ENCODE peak calls at places on chromosomes 16 and 17, in ten cellular contexts. One of them, this sample, is unnamed.

GRCh38 chr17:82697808-82698064 is 762 bp downstream of the RAB40B start:
- DNase-seq in heart left ventricle: no peak
- DNase-seq in GM12878: no peak
- DNase-seq in WERI-Rb-1: no peak
- DNase-seq in pancreas: no peak
- DNase-seq in bronchial epithelial cell: no peak
- DNase-seq in tibial nerve: no peak
- DNase-seq in ascending aorta: no peak
- DNase-seq in aorta: no peak
- DNase-seq in brain microvascular endothelial cell: no peak
- DNase-seq in this sample: no peak

GRCh38 chr17:4584835-4585187 is 482 bp downstream of the SMTNL2 start:
- DNase-seq in aorta: peak; percentile 70
- DNase-seq in ascending aorta: no peak
- DNase-seq in bronchial epithelial cell: no peak
- DNase-seq in heart left ventricle: no peak
- DNase-seq in brain microvascular endothelial cell: no peak
- DNase-seq in pancreas: no peak
- DNase-seq in tibial nerve: no peak
- DNase-seq in GM12878: no peak
- DNase-seq in WERI-Rb-1: peak; percentile 33
- DNase-seq in this sample: no peak

GRCh38 chr17:8753976-8754440 is 4.3 kb downstream of the SPDYE4 start:
- DNase-seq in pancreas: no peak
- DNase-seq in ascending aorta: no peak
- DNase-seq in tibial nerve: no peak
- DNase-seq in bronchial epithelial cell: peak; percentile 40
- DNase-seq in heart left ventricle: no peak
- DNase-seq in aorta: no peak
- DNase-seq in brain microvascular endothelial cell: peak; percentile 22
- DNase-seq in GM12878: no peak
- DNase-seq in WERI-Rb-1: no peak
- DNase-seq in this sample: no peak

GRCh38 chr16:87757841-87758426 is 7.9 kb downstream of the KLHDC4 start:
- DNase-seq in heart left ventricle: no peak
- DNase-seq in GM12878: no peak
- DNase-seq in aorta: no peak
- DNase-seq in WERI-Rb-1: no peak
- DNase-seq in tibial nerve: no peak
- DNase-seq in ascending aorta: no peak
- DNase-seq in brain microvascular endothelial cell: peak; percentile 8
- DNase-seq in bronchial epithelial cell: peak; percentile 60
- DNase-seq in pancreas: no peak
- DNase-seq in this sample: no peak

GRCh38 chr17:32451879-32452278 is 7.6 kb downstream of the PSMD11 start:
- DNase-seq in WERI-Rb-1: no peak
- DNase-seq in pancreas: no peak
- DNase-seq in heart left ventricle: no peak
- DNase-seq in brain microvascular endothelial cell: no peak
- DNase-seq in ascending aorta: no peak
- DNase-seq in bronchial epithelial cell: no peak
- DNase-seq in aorta: no peak
- DNase-seq in tibial nerve: no peak
- DNase-seq in GM12878: no peak
- DNase-seq in this sample: no peak

GRCh38 chr16:46926470-46927225 is 42.5 kb downstream of the GPT2 start:
- DNase-seq in heart left ventricle: no peak
- DNase-seq in bronchial epithelial cell: no peak
- DNase-seq in tibial nerve: no peak
- DNase-seq in WERI-Rb-1: no peak
- DNase-seq in brain microvascular endothelial cell: no peak
- DNase-seq in pancreas: no peak
- DNase-seq in ascending aorta: no peak
- DNase-seq in aorta: no peak
- DNase-seq in GM12878: no peak
- DNase-seq in this sample: no peak

GRCh38 chr16:81265658-81266451 is 27.4 kb downstream of the BCO1 start:
- DNase-seq in bronchial epithelial cell: no peak
- DNase-seq in brain microvascular endothelial cell: no peak
- DNase-seq in WERI-Rb-1: no peak
- DNase-seq in aorta: peak; percentile 82
- DNase-seq in heart left ventricle: peak; percentile 84
- DNase-seq in tibial nerve: peak; percentile 54
- DNase-seq in GM12878: no peak
- DNase-seq in ascending aorta: no peak
- DNase-seq in pancreas: peak; percentile 9
- DNase-seq in this sample: peak; percentile 54

GRCh38 chr17:11899494-11899893 is 97.8 kb downstream of the ZNF18 start:
- DNase-seq in heart left ventricle: no peak
- DNase-seq in aorta: no peak
- DNase-seq in brain microvascular endothelial cell: no peak
- DNase-seq in bronchial epithelial cell: no peak
- DNase-seq in ascending aorta: no peak
- DNase-seq in tibial nerve: no peak
- DNase-seq in WERI-Rb-1: peak; percentile 67
- DNase-seq in pancreas: no peak
- DNase-seq in GM12878: no peak
- DNase-seq in this sample: no peak

GRCh38 chr16:58235663-58236062 is 37.8 kb upstream of the CSNK2A2 start:
- DNase-seq in pancreas: no peak
- DNase-seq in GM12878: no peak
- DNase-seq in WERI-Rb-1: no peak
- DNase-seq in heart left ventricle: no peak
- DNase-seq in tibial nerve: no peak
- DNase-seq in bronchial epithelial cell: no peak
- DNase-seq in aorta: no peak
- DNase-seq in brain microvascular endothelial cell: no peak
- DNase-seq in ascending aorta: no peak
- DNase-seq in this sample: no peak

GRCh38 chr16:58236231-58236690 is 38.4 kb upstream of the CSNK2A2 start:
- DNase-seq in heart left ventricle: peak; percentile 65
- DNase-seq in brain microvascular endothelial cell: peak; percentile 63
- DNase-seq in pancreas: peak; percentile 64
- DNase-seq in GM12878: no peak
- DNase-seq in tibial nerve: peak; percentile 24
- DNase-seq in WERI-Rb-1: peak; percentile 90
- DNase-seq in bronchial epithelial cell: peak; percentile 68
- DNase-seq in ascending aorta: peak; percentile 75
- DNase-seq in aorta: peak; percentile 84
- DNase-seq in this sample: peak; percentile 83

GRCh38 chr16:58234831-58235595 is 37.1 kb upstream of the CSNK2A2 start:
- DNase-seq in bronchial epithelial cell: no peak
- DNase-seq in WERI-Rb-1: no peak
- DNase-seq in brain microvascular endothelial cell: no peak
- DNase-seq in aorta: no peak
- DNase-seq in pancreas: no peak
- DNase-seq in tibial nerve: no peak
- DNase-seq in heart left ventricle: no peak
- DNase-seq in GM12878: no peak
- DNase-seq in ascending aorta: no peak
- DNase-seq in this sample: no peak

DNA sequence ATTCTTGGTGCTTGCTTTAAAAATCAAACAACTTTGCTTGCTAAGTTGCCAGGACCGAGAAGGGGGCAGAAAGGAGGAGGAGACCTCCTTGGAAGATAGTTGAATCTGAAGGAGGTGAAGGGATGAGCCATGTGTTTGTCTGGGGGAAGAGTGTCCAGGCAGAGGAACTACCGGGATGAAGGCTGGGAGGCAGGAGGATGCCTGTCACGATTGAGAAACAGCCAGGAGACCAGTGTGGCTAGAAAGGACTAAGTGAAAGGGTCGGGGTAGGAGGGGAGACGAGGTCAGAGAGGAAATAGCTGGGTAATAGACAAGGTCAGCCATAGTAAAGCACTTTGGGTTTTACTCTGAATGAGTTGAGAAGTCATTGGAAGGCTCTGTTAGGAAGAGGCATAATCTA is 38.9 kb upstream of the CSNK2A2 start:
- DNase-seq in brain microvascular endothelial cell: no peak
- DNase-seq in GM12878: no peak
- DNase-seq in WERI-Rb-1: no peak
- DNase-seq in pancreas: no peak
- DNase-seq in bronchial epithelial cell: no peak
- DNase-seq in ascending aorta: no peak
- DNase-seq in heart left ventricle: no peak
- DNase-seq in tibial nerve: no peak
- DNase-seq in aorta: no peak
- DNase-seq in this sample: no peak
- H3K4me3 ChIP-seq in brain microvascular endothelial cell: no peak overlapping the region
- H3K4me3 ChIP-seq in GM12878: no peak overlapping the region
- H3K4me3 ChIP-seq in WERI-Rb-1: peak overlapping the region; percentile 71
- H3K4me3 ChIP-seq in pancreas: no peak overlapping the region
- H3K4me3 ChIP-seq in bronchial epithelial cell: no peak overlapping the region
- H3K4me3 ChIP-seq in ascending aorta: no peak overlapping the region
- H3K4me3 ChIP-seq in heart left ventricle: no peak overlapping the region
- H3K4me3 ChIP-seq in tibial nerve: no peak overlapping the region
- H3K4me3 ChIP-seq in aorta: no peak overlapping the region
- H3K4me3 ChIP-seq in this sample: no peak overlapping the region

GRCh38 chr17:70074236-70074830 is 692 bp upstream of the KCNJ16 start:
- DNase-seq in brain microvascular endothelial cell: no peak
- DNase-seq in tibial nerve: no peak
- DNase-seq in WERI-Rb-1: no peak
- DNase-seq in bronchial epithelial cell: no peak
- DNase-seq in pancreas: no peak
- DNase-seq in aorta: no peak
- DNase-seq in GM12878: no peak
- DNase-seq in ascending aorta: no peak
- DNase-seq in heart left ventricle: no peak
- DNase-seq in this sample: no peak

GRCh38 chr17:70073799-70074198 is 1.2 kb upstream of the KCNJ16 start:
- DNase-seq in WERI-Rb-1: no peak
- DNase-seq in bronchial epithelial cell: no peak
- DNase-seq in ascending aorta: no peak
- DNase-seq in pancreas: no peak
- DNase-seq in aorta: no peak
- DNase-seq in tibial nerve: no peak
- DNase-seq in brain microvascular endothelial cell: no peak
- DNase-seq in heart left ventricle: no peak
- DNase-seq in GM12878: no peak
- DNase-seq in this sample: no peak

GRCh38 chr17:70073326-70073725 is 1.7 kb upstream of the KCNJ16 start:
- DNase-seq in aorta: no peak
- DNase-seq in heart left ventricle: no peak
- DNase-seq in WERI-Rb-1: no peak
- DNase-seq in ascending aorta: no peak
- DNase-seq in bronchial epithelial cell: peak; percentile 59
- DNase-seq in tibial nerve: no peak
- DNase-seq in GM12878: no peak
- DNase-seq in brain microvascular endothelial cell: no peak
- DNase-seq in pancreas: no peak
- DNase-seq in this sample: no peak

GRCh38 chr17:70076189-70076588 is 1.2 kb downstream of the KCNJ16 start:
- DNase-seq in pancreas: no peak
- DNase-seq in tibial nerve: no peak
- DNase-seq in WERI-Rb-1: no peak
- DNase-seq in heart left ventricle: no peak
- DNase-seq in GM12878: no peak
- DNase-seq in aorta: no peak
- DNase-seq in brain microvascular endothelial cell: no peak
- DNase-seq in ascending aorta: no peak
- DNase-seq in bronchial epithelial cell: no peak
- DNase-seq in this sample: no peak

DNA sequence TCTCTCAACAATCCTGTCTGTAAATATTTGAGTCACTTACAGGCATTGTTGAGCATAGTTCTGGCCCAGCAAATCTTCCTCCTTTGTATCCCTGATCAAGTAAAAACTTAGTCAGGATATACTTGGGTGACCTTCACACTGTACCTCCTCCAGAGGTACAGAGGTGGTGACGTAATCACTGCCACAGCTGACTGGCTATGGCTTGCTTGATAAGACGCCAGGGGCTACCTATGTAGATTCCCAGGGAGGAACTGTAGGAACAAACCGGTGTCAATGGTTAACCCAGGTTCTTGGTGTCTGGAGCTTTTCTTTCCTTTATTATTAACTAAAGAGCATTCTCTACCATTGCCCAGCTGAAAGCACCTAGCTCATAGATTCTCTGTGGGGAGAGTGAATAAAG is at the start of gene KCNJ16:
- DNase-seq in brain microvascular endothelial cell: no peak
- DNase-seq in aorta: no peak
- DNase-seq in GM12878: no peak
- DNase-seq in WERI-Rb-1: no peak
- DNase-seq in bronchial epithelial cell: peak; percentile 55
- DNase-seq in heart left ventricle: no peak
- DNase-seq in ascending aorta: no peak
- DNase-seq in tibial nerve: no peak
- DNase-seq in pancreas: peak; percentile 75
- DNase-seq in this sample: no peak
- H3K27me3 ChIP-seq in brain microvascular endothelial cell: no peaks in the 10 kb centered on the region
- H3K27me3 ChIP-seq in aorta: no peaks in the 10 kb centered on the region
- H3K27me3 ChIP-seq in GM12878: no peaks in the 10 kb centered on the region
- H3K27me3 ChIP-seq in WERI-Rb-1: no peaks in the 10 kb centered on the region
- H3K27me3 ChIP-seq in bronchial epithelial cell: no peaks in the 10 kb centered on the region
- H3K27me3 ChIP-seq in heart left ventricle: no peaks in the 10 kb centered on the region
- H3K27me3 ChIP-seq in ascending aorta: no peaks in the 10 kb centered on the region
- H3K27me3 ChIP-seq in tibial nerve: no peaks in the 10 kb centered on the region
- H3K27me3 ChIP-seq in pancreas: no peaks in the 10 kb centered on the region
- H3K27me3 ChIP-seq in this sample: no peaks in the 10 kb centered on the region

GRCh38 chr17:17494499-17495447 is 1.4 kb downstream of the RASD1 start:
- DNase-seq in GM12878: no peak
- DNase-seq in brain microvascular endothelial cell: peak; percentile 15
- DNase-seq in pancreas: peak; percentile 22
- DNase-seq in heart left ventricle: peak; percentile 49
- DNase-seq in bronchial epithelial cell: peak; percentile 17
- DNase-seq in WERI-Rb-1: peak; percentile 56
- DNase-seq in tibial nerve: no peak
- DNase-seq in aorta: peak; percentile 87
- DNase-seq in ascending aorta: peak; percentile 80
- DNase-seq in this sample: peak; percentile 46
- H3K4me3 ChIP-seq in GM12878: no peak overlapping the region
- H3K4me3 ChIP-seq in brain microvascular endothelial cell: peak overlapping the region; percentile 45
- H3K4me3 ChIP-seq in pancreas: peak overlapping the region; percentile 40
- H3K4me3 ChIP-seq in heart left ventricle: peak overlapping the region; percentile 70
- H3K4me3 ChIP-seq in bronchial epithelial cell: peak overlapping the region; percentile 25
- H3K4me3 ChIP-seq in WERI-Rb-1: peak overlapping the region; percentile 68
- H3K4me3 ChIP-seq in tibial nerve: peak overlapping the region; percentile 66
- H3K4me3 ChIP-seq in aorta: no peak overlapping the region
- H3K4me3 ChIP-seq in ascending aorta: peak overlapping the region; percentile 69
- H3K4me3 ChIP-seq in this sample: peak overlapping the region; percentile 31

GRCh38 chr17:14308636-14308964 is 7.7 kb downstream of the HS3ST3B1 start:
- DNase-seq in pancreas: no peak
- DNase-seq in ascending aorta: no peak
- DNase-seq in GM12878: no peak
- DNase-seq in heart left ventricle: no peak
- DNase-seq in WERI-Rb-1: no peak
- DNase-seq in aorta: no peak
- DNase-seq in bronchial epithelial cell: no peak
- DNase-seq in tibial nerve: no peak
- DNase-seq in brain microvascular endothelial cell: no peak
- DNase-seq in this sample: no peak

GRCh38 chr17:14307560-14308024 is 6.7 kb downstream of the HS3ST3B1 start:
- DNase-seq in ascending aorta: no peak
- DNase-seq in WERI-Rb-1: no peak
- DNase-seq in heart left ventricle: no peak
- DNase-seq in tibial nerve: no peak
- DNase-seq in aorta: no peak
- DNase-seq in pancreas: no peak
- DNase-seq in GM12878: no peak
- DNase-seq in brain microvascular endothelial cell: peak; percentile 71
- DNase-seq in bronchial epithelial cell: peak; percentile 72
- DNase-seq in this sample: no peak

GRCh38 chr17:14310584-14310983 is 9.7 kb downstream of the HS3ST3B1 start:
- DNase-seq in aorta: no peak
- DNase-seq in tibial nerve: no peak
- DNase-seq in WERI-Rb-1: no peak
- DNase-seq in GM12878: no peak
- DNase-seq in heart left ventricle: no peak
- DNase-seq in bronchial epithelial cell: no peak
- DNase-seq in brain microvascular endothelial cell: no peak
- DNase-seq in ascending aorta: peak; percentile 44
- DNase-seq in pancreas: no peak
- DNase-seq in this sample: no peak

GRCh38 chr17:14310101-14310500 is 9.2 kb downstream of the HS3ST3B1 start:
- DNase-seq in tibial nerve: no peak
- DNase-seq in aorta: no peak
- DNase-seq in pancreas: no peak
- DNase-seq in heart left ventricle: no peak
- DNase-seq in bronchial epithelial cell: no peak
- DNase-seq in WERI-Rb-1: peak; percentile 48
- DNase-seq in GM12878: no peak
- DNase-seq in brain microvascular endothelial cell: no peak
- DNase-seq in ascending aorta: no peak
- DNase-seq in this sample: no peak

DNA sequence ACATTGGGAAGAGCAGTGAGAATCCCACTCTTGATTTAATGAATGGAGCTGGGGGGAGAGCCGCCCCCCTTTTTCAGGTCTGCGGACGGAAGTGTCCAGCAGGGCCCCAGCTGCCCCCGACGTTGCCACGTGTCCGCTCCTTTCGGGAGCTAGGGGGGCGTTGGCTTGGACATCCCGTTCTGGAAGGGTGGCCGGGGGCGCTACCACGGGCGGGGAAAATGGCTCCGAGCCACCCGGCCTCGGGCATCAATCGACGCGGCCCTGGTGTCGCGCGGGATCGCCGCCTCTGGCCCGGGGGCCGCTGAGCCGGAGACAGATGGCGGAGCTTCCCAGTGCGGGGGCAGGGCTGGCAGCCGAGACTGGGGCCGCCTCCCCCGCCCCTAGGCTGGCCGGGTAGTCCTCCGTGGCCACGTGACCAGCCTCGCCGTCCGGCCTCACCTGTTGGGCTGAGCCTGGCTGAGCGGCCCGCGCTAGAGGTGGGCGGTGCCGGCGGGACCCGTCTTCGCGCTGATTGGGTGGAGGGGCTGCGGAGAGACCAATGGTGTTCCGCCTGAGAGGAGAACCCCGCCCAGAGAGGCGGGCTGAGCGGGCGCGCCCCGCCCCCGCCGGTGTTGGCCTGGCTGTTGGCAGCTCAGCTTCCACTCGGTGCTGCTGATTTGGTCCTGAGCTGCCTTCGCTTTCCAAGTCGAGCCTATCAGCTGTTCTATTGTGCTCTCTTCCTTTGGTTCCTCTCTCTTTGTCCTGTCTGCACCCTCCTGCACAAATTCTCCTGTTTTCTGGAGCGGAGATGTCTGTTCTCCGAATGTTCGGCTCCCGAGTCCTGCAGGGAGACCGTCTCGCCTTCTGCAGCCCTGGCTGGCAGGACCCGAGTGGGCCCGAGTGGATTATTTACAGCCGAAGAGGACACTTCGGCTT is 8.3 kb downstream of the HS3ST3B1 start:
- DNase-seq in WERI-Rb-1: peak; percentile 99
- DNase-seq in pancreas: peak; percentile 91
- DNase-seq in GM12878: no peak
- DNase-seq in bronchial epithelial cell: peak; percentile 83
- DNase-seq in brain microvascular endothelial cell: peak; percentile 93
- DNase-seq in aorta: peak; percentile 92
- DNase-seq in tibial nerve: peak; percentile 49
- DNase-seq in heart left ventricle: peak; percentile 91
- DNase-seq in ascending aorta: peak; percentile 82
- DNase-seq in this sample: peak; percentile 80
- H3K27me3 ChIP-seq in WERI-Rb-1: no peaks in the 10 kb centered on the region
- H3K27me3 ChIP-seq in pancreas: no peaks in the 10 kb centered on the region
- H3K27me3 ChIP-seq in GM12878: peaks cover 2% of the 10 kb centered on the region
- H3K27me3 ChIP-seq in bronchial epithelial cell: peaks cover 3% of the 10 kb centered on the region
- H3K27me3 ChIP-seq in brain microvascular endothelial cell: no peaks in the 10 kb centered on the region
- H3K27me3 ChIP-seq in aorta: no peaks in the 10 kb centered on the region
- H3K27me3 ChIP-seq in tibial nerve: peaks cover 76% of the 10 kb centered on the region
- H3K27me3 ChIP-seq in heart left ventricle: no peaks in the 10 kb centered on the region
- H3K27me3 ChIP-seq in ascending aorta: peaks cover 2% of the 10 kb centered on the region
- H3K27me3 ChIP-seq in this sample: peaks cover 10% of the 10 kb centered on the region

This sample was measured in BE2C.